ENCODE peak calls at places on chromosome 13, in four cellular contexts. One of them, this sample, is unnamed.

GRCh38 chr13:69198706-69199105 is 908.9 kb upstream of the ATXN8OS start:
- DNase-seq in cardiac muscle cell: no peak
- DNase-seq in HS-5: no peak
- DNase-seq in activated CD4-positive, alpha-beta T cell treated with anti-CD3 and anti-CD28 coated beads, Interleukin-2, amount 50 U/mL, for 24 hours: no peak
- DNase-seq in this sample: no peak

GRCh38 chr13:90867336-90867683 is 480.2 kb upstream of the MIR17HG start:
- DNase-seq in cardiac muscle cell: peak
- DNase-seq in HS-5: peak
- DNase-seq in activated CD4-positive, alpha-beta T cell treated with anti-CD3 and anti-CD28 coated beads, Interleukin-2, amount 50 U/mL, for 24 hours: no peak
- DNase-seq in this sample: peak

GRCh38 chr13:64855506-64855905 is 2374.6 kb downstream of the PCDH9 start:
- DNase-seq in activated CD4-positive, alpha-beta T cell treated with anti-CD3 and anti-CD28 coated beads, Interleukin-2, amount 50 U/mL, for 24 hours: no peak
- DNase-seq in cardiac muscle cell: peak
- DNase-seq in HS-5: no peak
- DNase-seq in this sample: no peak

GRCh38 chr13:105630411-105630810 is 905.1 kb downstream of the EFNB2 start:
- DNase-seq in activated CD4-positive, alpha-beta T cell treated with anti-CD3 and anti-CD28 coated beads, Interleukin-2, amount 50 U/mL, for 24 hours: no peak
- DNase-seq in HS-5: no peak
- DNase-seq in cardiac muscle cell: no peak
- DNase-seq in this sample: no peak

GRCh38 chr13:98443329-98443728 is 133.6 kb downstream of the STK24 start:
- DNase-seq in cardiac muscle cell: peak
- DNase-seq in activated CD4-positive, alpha-beta T cell treated with anti-CD3 and anti-CD28 coated beads, Interleukin-2, amount 50 U/mL, for 24 hours: no peak
- DNase-seq in HS-5: peak
- DNase-seq in this sample: no peak

GRCh38 chr13:26529441-26529840 is 28.0 kb upstream of the WASF3 start:
- DNase-seq in cardiac muscle cell: peak
- DNase-seq in HS-5: peak
- DNase-seq in activated CD4-positive, alpha-beta T cell treated with anti-CD3 and anti-CD28 coated beads, Interleukin-2, amount 50 U/mL, for 24 hours: no peak
- DNase-seq in this sample: peak

GRCh38 chr13:108859202-108860012 is 230.0 kb downstream of the MYO16 start:
- DNase-seq in activated CD4-positive, alpha-beta T cell treated with anti-CD3 and anti-CD28 coated beads, Interleukin-2, amount 50 U/mL, for 24 hours: no peak
- DNase-seq in cardiac muscle cell: peak
- DNase-seq in HS-5: peak
- DNase-seq in this sample: no peak

GRCh38 chr13:98083507-98083906 is 59.4 kb upstream of the FARP1 start:
- DNase-seq in HS-5: peak
- DNase-seq in cardiac muscle cell: peak
- DNase-seq in activated CD4-positive, alpha-beta T cell treated with anti-CD3 and anti-CD28 coated beads, Interleukin-2, amount 50 U/mL, for 24 hours: no peak
- DNase-seq in this sample: no peak

GRCh38 chr13:103539265-103539664 is 473.0 kb upstream of the SLC10A2 start:
- DNase-seq in HS-5: no peak
- DNase-seq in activated CD4-positive, alpha-beta T cell treated with anti-CD3 and anti-CD28 coated beads, Interleukin-2, amount 50 U/mL, for 24 hours: no peak
- DNase-seq in cardiac muscle cell: no peak
- DNase-seq in this sample: no peak